ENCODE peak calls at places on chromosomes 16 and 17, in nine cellular contexts. A is body of pancreas, I is NB4, G is heart left ventricle, O is ovary, L is tibial nerve, N is IMR-90, J is Peyer's patch, M is breast epithelium. V is an unnamed sample.

GRCh38 chr16:68901910-68902309 is 58.6 kb downstream of the TANGO6 start:
- DNase-seq in A (no peak), I (no peak), G (no peak), O (no peak), L (no peak), N (peak; percentile 77), J (no peak), M (no peak), V (no peak)

GRCh38 chr16:27171584-27171983 is 31.7 kb upstream of the KDM8 start:
- DNase-seq in A (no peak), I (no peak), G (no peak), O (no peak), L (no peak), N (no peak), J (no peak), M (no peak), V (no peak)

GRCh38 chr17:31916496-31917064 is 15.1 kb upstream of the UTP6 start:
- DNase-seq in A (no peak), I (no peak), G (no peak), O (no peak), L (no peak), N (no peak), J (no peak), M (no peak), V (no peak)

GRCh38 chr16:2738615-2739014 is 13.8 kb upstream of the SRRM2 start:
- DNase-seq in A (no peak), I (no peak), G (no peak), O (no peak), L (no peak), N (no peak), J (no peak), M (no peak), V (no peak)

GRCh38 chr17:36072431-36073121 is 8.5 kb downstream of the CCL18 start:
- DNase-seq in A (peak; percentile 55), I (peak; percentile 81), G (peak; percentile 46), O (no peak), L (no peak), N (peak; percentile 10), J (peak; percentile 60), M (no peak), V (peak; percentile 35)

GRCh38 chr17:49341356-49341755 is 20.7 kb downstream of the ZNF652 start:
- DNase-seq in A (no peak), I (no peak), G (no peak), O (no peak), L (no peak), N (no peak), J (no peak), M (no peak), V (no peak)

GRCh38 chr16:10827691-10828341 is 9.2 kb upstream of the TVP23A start:
- DNase-seq in A (peak; percentile 70), I (no peak), G (peak; percentile 86), O (peak; percentile 79), L (peak; percentile 54), N (peak; percentile 86), J (peak; percentile 21), M (peak; percentile 84), V (no peak)

GRCh38 chr17:82781894-82782274 is 30.0 kb downstream of the TBCD start:
- DNase-seq in A (peak; percentile 83), I (peak; percentile 83), G (peak; percentile 80), O (peak; percentile 89), L (peak; percentile 68), N (peak; percentile 71), J (peak; percentile 77), M (peak; percentile 59), V (peak; percentile 95)

GRCh38 chr17:29359777-29360176 is 30.4 kb upstream of the TAOK1 start:
- DNase-seq in A (no peak), I (no peak), G (no peak), O (no peak), L (no peak), N (no peak), J (no peak), M (no peak), V (no peak)

GRCh38 chr17:79529661-79530081 is 81.2 kb downstream of the RBFOX3 start:
- DNase-seq in A (no peak), I (no peak), G (no peak), O (no peak), L (no peak), N (no peak), J (no peak), M (no peak), V (no peak)

GRCh38 chr17:45925311-45925710 is 31.0 kb downstream of the MAPT start:
- DNase-seq in A (no peak), I (no peak), G (no peak), O (no peak), L (no peak), N (no peak), J (no peak), M (no peak), V (no peak)

GRCh38 chr16:89721644-89722391 is 481 bp downstream of the ZNF276 start:
- DNase-seq in A (no peak), I (peak; percentile 90), G (peak; percentile 66), O (peak; percentile 61), L (no peak), N (peak; percentile 34), J (peak; percentile 85), M (no peak), V (no peak)

GRCh38 chr16:51056331-51056730 is 94.7 kb downstream of the SALL1 start:
- DNase-seq in A (no peak), I (peak; percentile 22), G (no peak), O (no peak), L (no peak), N (no peak), J (no peak), M (no peak), V (no peak)
- TF ChIP-seq POLR2A in A (no peak), I (no peak), G (no peak), O (no peak), L (no peak), N (no peak), J (no peak), M (no peak), V (no peak)

GRCh38 chr16:381788-382717 is at the start of gene PGAP6:
- DNase-seq in A (peak; percentile 75), I (peak; percentile 58), G (peak; percentile 81), O (peak; percentile 75), L (peak; percentile 64), N (peak; percentile 33), J (peak; percentile 72), M (no peak), V (peak; percentile 95)
- TF ChIP-seq POLR2A in A (peak; percentile 65), I (peak; percentile 16), G (no peak), O (no peak), L (peak; percentile 34), N (peak; percentile 3), J (no peak), M (no peak), V (no peak)

GRCh38 chr16:23561586-23561985 is 4.1 kb downstream of the UBFD1 start:
- DNase-seq in A (no peak), I (no peak), G (no peak), O (no peak), L (no peak), N (no peak), J (no peak), M (no peak), V (no peak)

GRCh38 chr16:23557779-23558330 is 328 bp downstream of the UBFD1 start:
- DNase-seq in A (no peak), I (no peak), G (no peak), O (no peak), L (peak; percentile 13), N (peak; percentile 44), J (no peak), M (peak; percentile 32), V (peak; percentile 20)

GRCh38 chr16:23554536-23554935 is 2.6 kb downstream of the EARS2 start:
- DNase-seq in A (no peak), I (peak; percentile 25), G (no peak), O (no peak), L (no peak), N (no peak), J (no peak), M (no peak), V (no peak)

GRCh38 chr16:23552171-23552570 is 5.0 kb downstream of the EARS2 start:
- DNase-seq in A (no peak), I (no peak), G (no peak), O (no peak), L (no peak), N (no peak), J (no peak), M (no peak), V (no peak)

DNA sequence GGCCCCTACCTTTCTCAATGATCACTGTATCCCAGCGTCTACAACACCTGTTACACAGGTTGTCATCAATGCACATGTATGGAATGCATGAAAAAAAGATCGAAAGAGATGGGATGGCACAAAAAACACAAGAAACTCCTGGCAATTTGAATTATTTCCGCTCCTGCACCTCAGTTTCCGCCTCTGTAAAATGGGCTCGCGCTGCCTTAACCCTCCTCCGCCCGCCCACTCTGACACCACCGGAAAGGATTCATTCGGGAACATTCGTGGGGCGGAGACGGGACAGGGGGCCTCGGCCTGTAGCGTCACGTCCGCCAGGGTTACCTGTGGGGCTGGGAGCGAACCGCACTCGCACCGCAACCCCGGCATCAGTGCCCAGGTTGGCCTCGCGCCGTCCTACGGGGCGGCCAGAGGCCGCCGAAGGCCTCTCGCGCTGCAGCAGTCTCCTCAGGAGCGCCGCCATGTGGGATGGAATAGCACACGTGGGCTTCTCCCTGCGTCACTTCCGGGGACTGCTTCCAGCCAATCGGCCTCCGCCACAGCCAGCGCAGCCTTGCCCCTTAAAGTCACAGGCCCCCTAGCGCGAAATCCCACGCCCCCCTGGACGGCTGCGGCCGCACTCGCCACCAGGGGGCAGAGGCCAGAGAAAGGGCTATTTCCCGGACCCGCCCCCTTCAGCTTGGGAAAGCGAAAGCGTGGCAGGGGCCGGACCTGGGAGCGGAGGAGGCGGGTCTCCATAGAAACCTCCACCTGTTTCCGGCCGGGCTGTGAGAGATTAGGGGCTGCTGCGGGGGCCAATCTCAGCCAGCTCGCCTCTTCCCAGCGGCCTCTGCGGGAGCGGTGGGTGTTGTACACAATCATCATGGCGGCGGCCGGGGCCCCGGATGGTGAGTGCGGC is at the start of the genes EARS2 and UBFD1:
- DNase-seq in A (peak; percentile 99), I (peak; percentile 98), G (peak; percentile 98), O (peak; percentile 98), L (peak; percentile 97), N (peak; percentile 98), J (peak; percentile 98), M (peak; percentile 98), V (peak; percentile 94)
- TF ChIP-seq POLR2A in A (peak; percentile 64), I (peak; percentile 51), G (no peak), O (peak; percentile 33), L (peak; percentile 37), N (peak; percentile 94), J (peak; percentile 8), M (no peak), V (peak; percentile 88)

GRCh38 chr17:57501016-57501415 is 244.1 kb downstream of the CCDC182 start:
- DNase-seq in A (no peak), I (no peak), G (no peak), O (no peak), L (no peak), N (no peak), J (no peak), M (no peak), V (no peak)

GRCh38 chr17:57498443-57498842 is 242.1 kb downstream of the MSI2 start:
- DNase-seq in A (no peak), I (no peak), G (no peak), O (no peak), L (no peak), N (no peak), J (no peak), M (no peak), V (no peak)

GRCh38 chr17:57502696-57503307 is 242.3 kb downstream of the CCDC182 start:
- DNase-seq in A (no peak), I (no peak), G (no peak), O (no peak), L (no peak), N (no peak), J (no peak), M (no peak), V (no peak)

GRCh38 chr17:57496382-57496781 is 240.1 kb downstream of the MSI2 start:
- DNase-seq in A (no peak), I (no peak), G (no peak), O (no peak), L (no peak), N (no peak), J (no peak), M (no peak), V (no peak)

GRCh38 chr17:57499648-57500049 is 243.3 kb downstream of the MSI2 start:
- DNase-seq in A (no peak), I (no peak), G (no peak), O (no peak), L (no peak), N (no peak), J (no peak), M (no peak), V (no peak)
- TF ChIP-seq POLR2A in A (no peak), I (no peak), G (no peak), O (no peak), L (no peak), N (no peak), J (no peak), M (no peak), V (no peak)